ENCODE peak calls at places on chromosomes 16 and 17, in nine cellular contexts. U, O, F, S, A, W, P, H and B are unnamed samples.

GRCh38 chr17:81322271-81323082 is 27.4 kb upstream of the SLC38A10 start:
- DNase-seq in W (peak; percentile 50), P (peak; percentile 51), U (no peak), F (peak; percentile 52), S (no peak), A (no peak), H (no peak), O (peak; percentile 72), B (peak; percentile 23)

GRCh38 chr17:50272246-50272645 is 2.0 kb upstream of the TMEM92 start:
- DNase-seq in S (no peak), F (no peak), W (no peak), O (no peak), A (no peak), H (no peak), P (no peak), U (no peak), B (no peak)

GRCh38 chr16:72721981-72722380 is 325.9 kb downstream of the ZFHX3 start:
- DNase-seq in U (no peak), S (no peak), W (no peak), F (no peak), O (no peak), A (no peak), P (no peak), H (no peak), B (peak; percentile 11)

GRCh38 chr16:17723735-17724134 is 253.0 kb upstream of the XYLT1 start:
- DNase-seq in U (peak; percentile 36), S (no peak), A (peak; percentile 8), H (no peak), W (no peak), O (no peak), F (no peak), P (no peak), B (no peak)

GRCh38 chr17:82230627-82231311 is 1.9 kb downstream of the SLC16A3 start:
- DNase-seq in P (peak; percentile 77), U (peak; percentile 75), S (no peak), O (peak; percentile 57), A (peak; percentile 95), F (peak; percentile 64), H (peak; percentile 74), W (peak; percentile 76), B (no peak)

GRCh38 chr16:19831678-19832077 is 53.0 kb downstream of the GPRC5B start:
- DNase-seq in A (peak; percentile 54), P (no peak), O (no peak), S (peak; percentile 66), U (peak; percentile 65), W (no peak), H (peak; percentile 27), F (no peak), B (no peak)

GRCh38 chr16:78122774-78123315 is 23.4 kb downstream of the WWOX start:
- DNase-seq in A (peak; percentile 75), W (no peak), S (peak; percentile 58), U (peak; percentile 75), P (peak; percentile 49), H (peak; percentile 32), O (peak; percentile 45), F (no peak), B (peak; percentile 5)

GRCh38 chr17:27982688-27983087 is 59.8 kb upstream of the NLK start:
- DNase-seq in A (no peak), O (no peak), U (no peak), W (no peak), F (no peak), P (no peak), S (no peak), H (no peak), B (no peak)

GRCh38 chr17:81510798-81511549 is 1.6 kb downstream of the ACTG1 start:
- DNase-seq in H (no peak), A (peak; percentile 49), W (peak; percentile 66), P (peak; percentile 40), U (peak; percentile 49), S (no peak), F (no peak), O (no peak), B (no peak)

GRCh38 chr16:81556715-81557284 is 112.2 kb downstream of the CMIP start:
- DNase-seq in A (no peak), W (no peak), H (no peak), P (no peak), F (no peak), O (no peak), S (no peak), U (no peak), B (no peak)

GRCh38 chr17:61250335-61250890 is 149.2 kb upstream of the TBX2 start:
- DNase-seq in F (no peak), O (no peak), P (peak; percentile 57), A (peak; percentile 39), U (peak; percentile 75), W (no peak), H (no peak), S (no peak), B (no peak)

GRCh38 chr17:56985371-56986162 is 7.6 kb downstream of the SCPEP1 start:
- DNase-seq in A (no peak), O (no peak), F (no peak), S (no peak), H (no peak), P (no peak), U (no peak), W (no peak), B (no peak)

GRCh38 chr17:38454528-38454927 is 26.3 kb downstream of the ARHGAP23 start:
- DNase-seq in U (peak; percentile 81), A (peak; percentile 84), F (no peak), O (no peak), W (no peak), P (peak; percentile 98), S (peak; percentile 90), H (peak; percentile 97), B (no peak)

GRCh38 chr17:29653995-29654714 is 31.4 kb upstream of the CORO6 start:
- DNase-seq in H (no peak), O (no peak), W (no peak), P (no peak), A (peak; percentile 61), F (no peak), S (no peak), U (no peak), B (no peak)

GRCh38 chr17:2911035-2911754 is 115.0 kb downstream of the RAP1GAP2 start:
- DNase-seq in S (no peak), F (no peak), W (no peak), H (no peak), U (no peak), P (no peak), A (no peak), O (no peak), B (no peak)

GRCh38 chr16:24540575-24541240 is 1.3 kb downstream of the RBBP6 start:
- DNase-seq in P (peak; percentile 44), H (peak; percentile 4), S (no peak), W (peak; percentile 37), U (peak; percentile 16), O (peak; percentile 15), A (no peak), F (no peak), B (no peak)